ENCODE peak calls at places on chromosomes 13 and 19, in four cellular contexts. I is AG04449; L is naive thymus-derived CD4-positive, alpha-beta T cell; J is ureter. D is an unnamed sample.

GRCh38 chr19:46068345-46069258 is 27.8 kb upstream of the IGFL4 start:
- DNase-seq in I (peak; percentile 52), L (no peak), J (no peak), D (no peak)

GRCh38 chr13:99058527-99059495 is 80.9 kb upstream of the DOCK9 start:
- DNase-seq in I (no peak), L (no peak), J (no peak), D (no peak)

GRCh38 chr13:87661471-87661870 is 9.7 kb upstream of the SLITRK5 start:
- DNase-seq in I (no peak), L (no peak), J (no peak), D (no peak)

GRCh38 chr13:114296448-114296847 is 15.0 kb downstream of the UPF3A start:
- DNase-seq in I (no peak), L (no peak), J (no peak), D (no peak)

GRCh38 chr19:12884926-12885748 is 1.9 kb downstream of the KLF1 start:
- DNase-seq in I (no peak), L (peak; percentile 83), J (peak; percentile 73), D (peak; percentile 69)

GRCh38 chr19:1745589-1746031 is 7.7 kb upstream of the ONECUT3 start:
- DNase-seq in I (no peak), L (no peak), J (no peak), D (no peak)

GRCh38 chr19:23415561-23416191 is 20.4 kb upstream of the ZNF91 start:
- DNase-seq in I (no peak), L (no peak), J (peak; percentile 61), D (peak; percentile 55)

GRCh38 chr19:3109491-3109890 is 15.3 kb downstream of the GNA11 start:
- DNase-seq in I (no peak), L (no peak), J (no peak), D (no peak)

GRCh38 chr13:19952850-19953249 is 5.7 kb upstream of the ZMYM2 start:
- DNase-seq in I (no peak), L (no peak), J (no peak), D (no peak)

GRCh38 chr13:34462843-34463242 is 479.2 kb upstream of the NBEA start:
- DNase-seq in I (no peak), L (no peak), J (no peak), D (no peak)

GRCh38 chr13:36130168-36130541 is 1.0 kb downstream of the DCLK1 start:
- DNase-seq in I (no peak), L (no peak), J (no peak), D (no peak)

GRCh38 chr13:80040977-80041310 is 300.0 kb downstream of the SPRY2 start:
- DNase-seq in I (no peak), L (no peak), J (no peak), D (no peak)

GRCh38 chr19:11754663-11755062 is 12.1 kb upstream of the ZNF441 start:
- DNase-seq in I (no peak), L (no peak), J (no peak), D (no peak)

GRCh38 chr13:75558130-75558840 is 8.7 kb downstream of the UCHL3 start:
- DNase-seq in I (no peak), L (no peak), J (no peak), D (no peak)

GRCh38 chr19:35383536-35383935 is 12.7 kb downstream of the GPR42 start:
- DNase-seq in I (no peak), L (no peak), J (no peak), D (no peak)

GRCh38 chr13:98504371-98504963 is 72.4 kb downstream of the STK24 start:
- DNase-seq in I (no peak), L (no peak), J (no peak), D (no peak)

GRCh38 chr19:1163283-1163933 is 10.7 kb downstream of the SBNO2 start:
- DNase-seq in I (no peak), L (no peak), J (no peak), D (no peak)

D was measured in NCI-H524.